ENCODE peak calls at places on chromosomes 16 and 17, in five cellular contexts. H is NCI-H526; L is kidney tubule cell; J is C1 segment of cervical spinal cord; N is activated gamma-delta T cell treated with anti-CD3 and anti-CD28 coated beads, Interleukin-2, amount 50 U/mL, for 16 hours. E is an unnamed sample.

GRCh38 chr17:35432176-35433074 is at the start of gene SLFN12:
- DNase-seq in H (no peak), L (peak), J (peak), N (no peak), E (peak)

GRCh38 chr16:70680495-70681381 is 5.1 kb downstream of the MTSS2 start:
- DNase-seq in H (no peak), L (no peak), J (no peak), N (no peak), E (no peak)

GRCh38 chr16:16052916-16053315 is 103.5 kb downstream of the ABCC1 start:
- DNase-seq in H (no peak), L (no peak), J (no peak), N (no peak), E (no peak)

GRCh38 chr17:72365857-72366415 is 245.1 kb downstream of the SOX9 start:
- DNase-seq in H (no peak), L (no peak), J (no peak), N (no peak), E (no peak)

GRCh38 chr16:66480265-66481080 is 53.4 kb downstream of the BEAN1 start:
- DNase-seq in H (no peak), L (no peak), J (no peak), N (no peak), E (no peak)

GRCh38 chr17:65029605-65030308 is 26.8 kb downstream of the GNA13 start:
- DNase-seq in H (no peak), L (no peak), J (no peak), N (no peak), E (no peak)

GRCh38 chr17:74356640-74357465 is 4.8 kb downstream of the BTBD17 start:
- DNase-seq in H (peak), L (no peak), J (no peak), N (no peak), E (no peak)

GRCh38 chr17:59695943-59696681 is 11.1 kb downstream of the PTRH2 start:
- DNase-seq in H (no peak), L (no peak), J (no peak), N (no peak), E (peak)

GRCh38 chr16:12461201-12461600 is 342.5 kb downstream of the CPPED1 start:
- DNase-seq in H (no peak), L (peak), J (no peak), N (no peak), E (no peak)

GRCh38 chr17:17511971-17512858 is 16.0 kb upstream of the RASD1 start:
- DNase-seq in H (no peak), L (peak), J (no peak), N (no peak), E (peak)

GRCh38 chr17:80763293-80763867 is 218.7 kb downstream of the RPTOR start:
- DNase-seq in H (no peak), L (no peak), J (no peak), N (no peak), E (no peak)

GRCh38 chr17:67615736-67616135 is 102.0 kb upstream of the NOL11 start:
- DNase-seq in H (no peak), L (no peak), J (no peak), N (no peak), E (no peak)

GRCh38 chr16:88446061-88446460 is 7.0 kb upstream of the ZFPM1 start:
- DNase-seq in H (no peak), L (no peak), J (no peak), N (no peak), E (no peak)

GRCh38 chr17:58153046-58153445 is 4.9 kb downstream of the OR4D1 start:
- DNase-seq in H (no peak), L (no peak), J (no peak), N (peak), E (no peak)

GRCh38 chr16:59783191-59783590 is 1049.1 kb upstream of the GOT2 start:
- DNase-seq in H (no peak), L (no peak), J (no peak), N (no peak), E (no peak)

GRCh38 chr16:2286550-2286949 is 18.6 kb upstream of the RNPS1 start:
- DNase-seq in H (no peak), L (no peak), J (no peak), N (no peak), E (no peak)

GRCh38 chr16:85225721-85226120 is 113.4 kb upstream of the CIBAR2 start:
- DNase-seq in H (no peak), L (no peak), J (no peak), N (no peak), E (no peak)

GRCh38 chr17:32590974-32591373 is 104.2 kb downstream of the CDK5R1 start:
- DNase-seq in H (no peak), L (no peak), J (no peak), N (no peak), E (no peak)

GRCh38 chr16:50737420-50737959 is 4.4 kb upstream of the CYLD start:
- DNase-seq in H (no peak), L (no peak), J (no peak), N (no peak), E (no peak)

GRCh38 chr16:48383877-48384304 is 1.3 kb downstream of the SIAH1 start:
- DNase-seq in H (peak), L (peak), J (no peak), N (no peak), E (no peak)

GRCh38 chr17:77432791-77433190 is 292.0 kb downstream of the SEC14L1 start:
- DNase-seq in H (no peak), L (no peak), J (no peak), N (no peak), E (no peak)

GRCh38 chr17:65785109-65785508 is 223.7 kb upstream of the AXIN2 start:
- DNase-seq in H (no peak), L (peak), J (no peak), N (no peak), E (peak)

GRCh38 chr17:38967290-38967738 is at the start of gene FBXO47:
- DNase-seq in H (peak), L (peak), J (peak), N (peak), E (no peak)

GRCh38 chr16:2468142-2468724 is 2.9 kb upstream of the NTN3 start:
- DNase-seq in H (peak), L (no peak), J (no peak), N (no peak), E (peak)

GRCh38 chr17:82302498-82302963 is 14.9 kb downstream of the CD7 start:
- DNase-seq in H (no peak), L (no peak), J (no peak), N (no peak), E (no peak)

GRCh38 chr17:79840204-79840988 is 1.2 kb upstream of the CBX4 start:
- DNase-seq in H (peak), L (no peak), J (no peak), N (no peak), E (no peak)